ENCODE peak calls at places on chromosomes 12 and 14, in eight cellular contexts. O, T, V, D, Y, E, B and L are unnamed samples.

GRCh38 chr14:51552768-51553426 is 98.8 kb upstream of the FRMD6 start:
- DNase-seq in O (no peak), T (no peak), V (no peak), D (no peak), Y (no peak), E (no peak), B (no peak), L (no peak)

GRCh38 chr12:18456344-18456743 is 195.0 kb downstream of the PIK3C2G start:
- DNase-seq in O (no peak), T (no peak), V (no peak), D (no peak), Y (no peak), E (no peak), B (no peak), L (no peak)

GRCh38 chr14:34496679-34497513 is 34.9 kb upstream of the SPTSSA start:
- DNase-seq in O (no peak), T (peak; percentile 98), V (peak; percentile 97), D (peak; percentile 69), Y (peak; percentile 74), E (peak; percentile 41), B (peak; percentile 56), L (peak; percentile 96)

GRCh38 chr12:77946541-77947021 is 115.9 kb downstream of the NAV3 start:
- DNase-seq in O (no peak), T (no peak), V (no peak), D (no peak), Y (no peak), E (no peak), B (no peak), L (no peak)

GRCh38 chr14:93012516-93013367 is 89.8 kb downstream of the CHGA start:
- DNase-seq in O (no peak), T (no peak), V (no peak), D (no peak), Y (no peak), E (no peak), B (no peak), L (no peak)

GRCh38 chr12:3598896-3599295 is 107.9 kb downstream of the PRMT8 start:
- DNase-seq in O (no peak), T (no peak), V (no peak), D (no peak), Y (no peak), E (no peak), B (no peak), L (no peak)

GRCh38 chr14:104701383-104702076 is 12.1 kb downstream of the INF2 start:
- DNase-seq in O (no peak), T (no peak), V (no peak), D (no peak), Y (no peak), E (no peak), B (no peak), L (no peak)

GRCh38 chr12:131986361-131986760 is 36.6 kb downstream of the EP400 start:
- DNase-seq in O (no peak), T (no peak), V (no peak), D (no peak), Y (no peak), E (no peak), B (no peak), L (no peak)

GRCh38 chr12:12267801-12268200 is 957 bp upstream of the LRP6 start:
- DNase-seq in O (no peak), T (peak; percentile 36), V (no peak), D (no peak), Y (no peak), E (no peak), B (no peak), L (no peak)

GRCh38 chr12:106246891-106247730 is 709 bp downstream of the CKAP4 start:
- DNase-seq in O (no peak), T (peak; percentile 67), V (peak; percentile 83), D (peak; percentile 49), Y (peak; percentile 63), E (peak; percentile 75), B (no peak), L (no peak)

GRCh38 chr12:67915335-67915851 is 73.9 kb upstream of the IFNG-AS1 start:
- DNase-seq in O (no peak), T (no peak), V (no peak), D (no peak), Y (no peak), E (peak; percentile 34), B (no peak), L (no peak)

GRCh38 chr12:56377310-56377988 is 14.8 kb upstream of the APOF start:
- DNase-seq in O (no peak), T (no peak), V (no peak), D (no peak), Y (no peak), E (no peak), B (no peak), L (no peak)

DNA sequence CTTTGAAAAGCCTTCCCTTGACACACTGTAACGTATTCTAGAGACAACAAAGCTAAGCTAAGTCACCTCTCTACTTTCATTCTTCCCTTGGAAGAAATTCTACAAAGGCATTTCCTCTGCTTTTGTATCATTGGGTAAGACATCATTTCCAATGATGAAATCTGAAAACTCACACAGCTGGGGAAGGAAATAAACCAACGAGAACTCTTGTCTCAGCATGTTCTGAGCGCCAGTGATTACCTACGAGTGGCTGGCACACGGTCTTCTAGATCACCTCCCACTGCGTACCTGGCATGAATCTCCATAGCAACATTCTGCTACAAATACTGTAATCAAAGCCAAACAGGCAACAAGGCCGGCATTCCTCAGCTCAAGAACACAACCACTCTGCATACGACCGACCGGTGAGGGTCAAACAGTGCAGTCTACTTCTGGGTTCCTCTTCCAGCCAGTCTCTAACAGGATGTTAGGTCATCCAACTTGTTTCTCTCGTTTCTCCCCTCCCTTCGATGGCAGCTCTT is 7.6 kb downstream of the VPS37B start:
- DNase-seq in O (no peak), T (peak; percentile 74), V (no peak), D (no peak), Y (peak; percentile 78), E (peak; percentile 86), B (no peak), L (no peak)
- TF ChIP-seq POLR2A in O (peak; percentile 48), T (no peak), V (no peak), D (no peak), Y (peak; percentile 69), E (peak; percentile 56), B (no peak), L (no peak)

GRCh38 chr14:101683365-101683764 is 78.1 kb upstream of the PPP2R5C start:
- DNase-seq in O (no peak), T (no peak), V (no peak), D (no peak), Y (no peak), E (no peak), B (no peak), L (no peak)

DNA sequence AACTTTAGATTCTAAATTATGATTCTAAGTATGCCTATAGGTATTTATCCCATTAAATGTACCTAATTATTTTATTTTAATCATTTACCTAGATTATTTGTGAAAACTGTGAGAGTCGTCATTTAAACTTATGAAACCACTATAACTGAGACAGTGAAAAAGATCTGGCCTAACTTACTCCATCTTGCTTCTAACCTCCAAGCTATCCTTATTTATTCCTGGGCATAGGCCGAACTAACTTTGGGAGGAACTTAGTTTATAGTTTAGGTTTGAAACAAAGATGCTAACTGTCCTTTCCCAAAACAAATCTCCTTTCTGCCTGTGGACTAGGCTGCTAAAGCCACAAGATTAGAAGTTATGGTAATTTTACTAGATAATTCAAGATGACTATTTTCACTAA is 79.7 kb upstream of the PPP2R5C start:
- DNase-seq in O (no peak), T (no peak), V (no peak), D (no peak), Y (no peak), E (no peak), B (no peak), L (no peak)
- H3K4me3 ChIP-seq in O (no peak overlapping the region), T (no peak overlapping the region), V (no peak overlapping the region), D (no peak overlapping the region), Y (no peak overlapping the region), E (no peak overlapping the region), B (no peak overlapping the region), L (no peak overlapping the region)

GRCh38 chr12:101280006-101280505 is at the start of gene UTP20:
- DNase-seq in O (peak; percentile 67), T (peak; percentile 80), V (peak; percentile 96), D (peak; percentile 83), Y (peak; percentile 95), E (peak; percentile 94), B (peak; percentile 59), L (peak; percentile 98)

GRCh38 chr12:101276433-101276832 is 3.5 kb upstream of the UTP20 start:
- DNase-seq in O (no peak), T (no peak), V (no peak), D (no peak), Y (no peak), E (no peak), B (no peak), L (no peak)

DNA sequence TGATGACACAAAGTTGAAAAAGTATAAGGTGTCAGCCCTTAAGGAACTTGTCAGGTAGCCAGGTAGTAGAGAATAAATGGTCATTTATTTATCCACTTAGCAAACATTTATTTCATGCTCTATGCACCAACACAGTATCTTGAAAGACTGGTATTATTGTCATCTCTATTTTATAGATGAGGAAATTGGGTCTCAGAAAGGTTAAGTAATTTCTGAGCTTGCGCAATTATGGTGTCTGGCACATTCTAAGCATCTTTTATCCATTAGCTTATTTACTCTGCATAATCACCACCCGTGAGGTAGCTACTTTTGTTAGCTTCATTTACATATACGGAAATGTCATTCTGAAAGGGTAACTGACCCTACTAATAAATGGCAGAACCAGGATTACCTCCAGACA is 2.5 kb upstream of the UTP20 start:
- DNase-seq in O (no peak), T (no peak), V (no peak), D (no peak), Y (no peak), E (no peak), B (no peak), L (no peak)
- TF ChIP-seq EP300 in O (no peak), T (no peak), V (no peak), D (no peak), Y (no peak), E (no peak), B (no peak), L (no peak)

GRCh38 chr12:88895634-88896033 is 315.4 kb upstream of the KITLG start:
- DNase-seq in O (no peak), T (no peak), V (no peak), D (no peak), Y (no peak), E (no peak), B (no peak), L (no peak)

GRCh38 chr12:88889326-88890110 is 309.2 kb upstream of the KITLG start:
- DNase-seq in O (no peak), T (no peak), V (no peak), D (no peak), Y (no peak), E (no peak), B (no peak), L (no peak)

GRCh38 chr12:88896958-88897357 is 316.7 kb upstream of the KITLG start:
- DNase-seq in O (no peak), T (no peak), V (no peak), D (no peak), Y (no peak), E (no peak), B (no peak), L (no peak)

GRCh38 chr12:88897723-88898122 is 317.5 kb upstream of the KITLG start:
- DNase-seq in O (no peak), T (no peak), V (no peak), D (no peak), Y (no peak), E (no peak), B (no peak), L (no peak)

DNA sequence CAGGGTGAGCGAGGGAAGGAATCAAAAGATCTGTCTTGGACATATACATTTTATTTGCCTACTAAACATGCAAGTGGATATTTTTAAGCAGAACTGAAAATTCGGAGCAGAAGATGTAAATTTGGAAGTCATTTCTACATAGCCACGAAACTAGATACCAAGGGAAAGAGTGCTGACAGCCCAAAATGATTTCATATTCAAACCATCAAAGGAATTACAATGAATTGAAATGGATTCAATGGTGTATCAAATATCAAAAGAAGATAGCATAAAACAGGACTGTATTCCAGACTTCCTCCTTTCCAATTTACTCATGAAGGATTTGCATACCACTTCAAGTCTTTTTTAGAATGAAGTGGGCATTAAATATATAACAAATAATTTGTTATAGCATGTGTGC is 313.5 kb upstream of the KITLG start:
- DNase-seq in O (no peak), T (no peak), V (no peak), D (no peak), Y (no peak), E (no peak), B (no peak), L (no peak)
- TF ChIP-seq POLR2A in O (no peak), T (no peak), V (no peak), D (no peak), Y (no peak), E (no peak), B (no peak), L (no peak)